ENCODE peak calls at places on chromosomes 1 and 21, in seven cellular contexts. A is tibial nerve, X is IMR-90, O is pancreas, P is GM20000, I is BE2C, F is Calu3. V is an unnamed sample.

GRCh38 chr21:37886726-37887309 is 29.4 kb downstream of the KCNJ6 start:
- DNase-seq in O (no peak), P (no peak), X (no peak), I (no peak), F (no peak), A (no peak), V (no peak)

GRCh38 chr21:42093991-42094417 is 22.9 kb downstream of the UMODL1 start:
- DNase-seq in I (no peak), O (no peak), P (no peak), X (peak; percentile 93), F (peak; percentile 55), A (no peak), V (peak; percentile 83)

GRCh38 chr1:91278754-91279153 is 125.9 kb downstream of the HFM1 start:
- DNase-seq in O (no peak), X (peak; percentile 28), A (no peak), I (no peak), P (no peak), F (no peak), V (peak; percentile 8)

GRCh38 chr1:20058531-20058930 is 11.5 kb upstream of the PLA2G5 start:
- DNase-seq in I (no peak), X (peak; percentile 82), A (no peak), P (peak; percentile 38), O (no peak), F (peak; percentile 29), V (peak; percentile 63)

GRCh38 chr1:2347409-2347785 is 44.0 kb downstream of the MORN1 start:
- DNase-seq in I (peak; percentile 2), O (peak; percentile 21), A (no peak), X (no peak), P (no peak), F (no peak), V (no peak)

GRCh38 chr1:29688477-29689365 is 452.4 kb downstream of the PTPRU start:
- DNase-seq in P (no peak), F (no peak), X (peak; percentile 88), I (no peak), A (no peak), O (no peak), V (peak; percentile 76)

GRCh38 chr1:94745742-94746141 is 74.4 kb upstream of the SLC44A3 start:
- DNase-seq in F (no peak), P (no peak), X (no peak), O (no peak), I (no peak), A (no peak), V (no peak)

GRCh38 chr1:52667290-52667689 is 30.9 kb downstream of the COA7 start:
- DNase-seq in X (no peak), P (no peak), A (no peak), O (no peak), I (no peak), F (no peak), V (no peak)

GRCh38 chr1:64072089-64072835 is 131.2 kb upstream of the UBE2U start:
- DNase-seq in F (no peak), A (no peak), I (no peak), O (no peak), P (no peak), X (peak; percentile 29), V (no peak)

GRCh38 chr1:154747380-154747779 is 122.7 kb downstream of the KCNN3 start:
- DNase-seq in P (no peak), A (no peak), O (no peak), I (no peak), F (no peak), X (no peak), V (no peak)

GRCh38 chr1:97820470-97821188 is 100.2 kb downstream of the DPYD start:
- DNase-seq in P (peak; percentile 3), I (no peak), X (peak; percentile 58), F (peak; percentile 6), A (no peak), O (no peak), V (peak; percentile 52)

GRCh38 chr1:3022511-3022973 is 1.3 kb downstream of the ACTRT2 start:
- DNase-seq in F (no peak), O (no peak), P (no peak), I (no peak), A (no peak), X (no peak), V (no peak)

GRCh38 chr21:27314096-27314495 is 347.2 kb upstream of the ADAMTS5 start:
- DNase-seq in I (no peak), O (no peak), A (no peak), X (no peak), P (no peak), F (no peak), V (peak; percentile 6)

GRCh38 chr21:27320868-27321267 is 354.0 kb upstream of the ADAMTS5 start:
- DNase-seq in O (no peak), X (no peak), P (no peak), F (no peak), A (no peak), I (no peak), V (no peak)

GRCh38 chr21:27315373-27315772 is 348.5 kb upstream of the ADAMTS5 start:
- DNase-seq in I (no peak), O (no peak), A (no peak), F (no peak), X (no peak), P (no peak), V (no peak)
- TF ChIP-seq CTCF in I (no peak), O (no peak), A (no peak), F (no peak), X (no peak), P (no peak), V (no peak)

GRCh38 chr21:45632897-45633260 is 10.6 kb upstream of the PCBP3 start:
- DNase-seq in X (no peak), F (no peak), A (no peak), I (no peak), P (no peak), O (no peak), V (no peak)
- TF ChIP-seq CTCF in X (no peak), F (no peak), A (no peak), I (no peak), P (no peak), O (no peak), V (no peak)

GRCh38 chr1:44606701-44607281 is 67.5 kb downstream of the TMEM53 start:
- DNase-seq in P (no peak), O (no peak), F (no peak), A (no peak), X (no peak), I (no peak), V (no peak)

GRCh38 chr1:44605904-44606615 is 68.2 kb downstream of the TMEM53 start:
- DNase-seq in F (no peak), O (no peak), I (no peak), X (no peak), P (no peak), A (no peak), V (no peak)

GRCh38 chr1:44609412-44609767 is 64.9 kb downstream of the TMEM53 start:
- DNase-seq in F (peak; percentile 68), I (peak; percentile 68), X (peak; percentile 44), P (peak; percentile 61), A (no peak), O (peak; percentile 40), V (peak; percentile 46)

GRCh38 chr1:44609768-44610526 is 64.3 kb downstream of the TMEM53 start:
- DNase-seq in X (no peak), I (no peak), F (no peak), O (no peak), P (no peak), A (no peak), V (no peak)

GRCh38 chr1:44608141-44608540 is 66.1 kb downstream of the TMEM53 start:
- DNase-seq in O (no peak), X (no peak), F (no peak), A (no peak), P (peak; percentile 20), I (no peak), V (no peak)
- TF ChIP-seq CTCF in O (no peak), X (peak; percentile 22), F (no peak), A (no peak), P (no peak), I (peak; percentile 29), V (peak; percentile 70)

GRCh38 chr1:192809286-192810252 is 730 bp downstream of the RGS2 start:
- DNase-seq in I (peak; percentile 46), X (peak; percentile 65), P (peak; percentile 15), A (no peak), F (peak; percentile 26), O (peak; percentile 22), V (peak; percentile 59)

GRCh38 chr1:192808588-192809285 is at the start of gene RGS2:
- DNase-seq in I (peak; percentile 94), P (peak; percentile 93), O (peak; percentile 95), F (peak; percentile 94), A (peak; percentile 82), X (peak; percentile 95), V (peak; percentile 84)

GRCh38 chr1:192807968-192808587 is 761 bp upstream of the RGS2 start:
- DNase-seq in O (no peak), A (no peak), F (no peak), I (peak; percentile 10), P (no peak), X (peak; percentile 71), V (peak; percentile 13)

GRCh38 chr1:192805832-192806323 is 3.0 kb upstream of the RGS2 start:
- DNase-seq in A (no peak), P (peak; percentile 67), F (peak; percentile 53), O (no peak), X (peak; percentile 91), I (no peak), V (peak; percentile 96)

DNA sequence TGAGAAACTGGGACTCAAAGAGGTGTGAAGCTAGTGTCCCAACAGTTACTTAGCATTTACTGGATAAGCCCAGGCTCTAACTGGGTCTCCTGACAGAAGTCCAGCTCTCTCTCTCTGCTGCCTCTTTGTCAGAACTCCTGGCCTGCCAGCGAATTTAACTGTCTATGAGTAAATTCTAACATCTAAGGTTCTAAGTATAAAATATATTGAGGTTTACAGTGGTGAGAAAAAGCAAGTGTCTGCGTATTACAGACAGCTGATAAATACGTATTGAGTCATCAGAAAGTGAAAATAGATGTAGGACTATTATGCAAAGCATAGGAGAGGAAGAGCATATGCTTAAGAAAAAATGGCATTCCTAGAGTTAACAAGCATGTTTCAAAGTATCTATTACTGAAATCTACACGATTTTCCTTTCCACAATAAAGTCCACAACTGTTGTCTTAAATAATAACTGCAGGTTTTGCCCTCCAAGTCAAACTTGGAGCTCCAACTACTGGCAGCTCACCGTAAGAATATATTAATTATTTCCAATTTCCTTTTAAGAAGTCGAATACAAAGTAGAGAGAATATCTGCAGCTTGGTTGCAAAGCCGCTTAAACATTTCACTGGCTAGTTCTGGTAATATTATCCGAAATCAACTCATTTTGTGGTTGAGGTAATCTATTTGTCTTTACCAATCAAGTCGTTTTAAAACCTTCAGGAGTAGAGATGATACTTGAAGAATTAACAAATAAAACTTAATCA is 1.4 kb upstream of the RGS2 start:
- DNase-seq in A (no peak), P (peak; percentile 41), O (no peak), I (no peak), X (peak; percentile 56), F (no peak), V (no peak)
- TF ChIP-seq CTCF in A (no peak), P (no peak), O (no peak), I (peak; percentile 25), X (no peak), F (no peak), V (peak; percentile 51)

DNA sequence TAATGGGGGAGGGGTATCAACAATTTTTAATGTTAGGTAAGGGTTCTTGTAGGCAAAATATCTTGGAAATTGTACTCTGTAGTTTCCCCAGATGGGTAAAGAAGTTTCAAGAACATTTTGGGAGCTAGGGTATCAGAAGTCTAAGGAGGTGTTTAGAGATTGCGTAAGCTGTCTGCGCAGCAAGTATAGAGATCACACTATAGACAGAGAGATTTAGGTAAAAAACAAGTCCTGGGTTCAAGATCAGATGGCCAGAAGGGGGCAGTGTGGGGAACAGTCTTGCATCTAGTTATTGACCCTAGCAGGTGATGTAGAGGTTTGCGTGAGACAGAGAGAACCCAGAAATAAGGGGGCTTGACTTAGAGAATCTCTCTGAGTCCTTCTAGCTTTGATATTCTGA is 80.8 kb downstream of the S1PR1 start:
- DNase-seq in A (no peak), F (no peak), I (no peak), O (no peak), P (no peak), X (no peak), V (no peak)
- TF ChIP-seq CTCF in A (no peak), F (no peak), I (peak; percentile 37), O (no peak), P (no peak), X (no peak), V (peak; percentile 49)